ENCODE peak calls at places on chromosome 11, in seven cellular contexts. J is uterus; E is NCI-H1694 treated with DMSO at 0.1 percent for 48 hours; K is activated T-cell treated with anti-CD3 and anti-CD28 coated beads, Interleukin-2, amount 50 U/mL, for 1 hour; G is NCI-H2227 treated with DMSO at 0.1 percent for 48 hours; Q is neural crest cell; W is sciatic nerve. N is an unnamed sample.

GRCh38 chr11:64789331-64790204 is 11.2 kb upstream of the SF1 start:
- DNase-seq in G (no peak), W (peak), Q (no peak), J (no peak), K (no peak), E (no peak), N (peak)

GRCh38 chr11:3069425-3069824 is 12.2 kb upstream of the CARS1 start:
- DNase-seq in Q (no peak), K (no peak), G (no peak), E (no peak), J (no peak), W (no peak), N (no peak)

GRCh38 chr11:68584991-68585524 is 99.3 kb upstream of the GAL start:
- DNase-seq in J (no peak), E (no peak), G (no peak), K (no peak), Q (no peak), W (no peak), N (no peak)

GRCh38 chr11:88281317-88281712 is 56.2 kb downstream of the CTSC start:
- DNase-seq in W (no peak), K (no peak), G (no peak), J (no peak), E (no peak), Q (no peak), N (no peak)

GRCh38 chr11:9529333-9529648 is 44.2 kb upstream of the WEE1 start:
- DNase-seq in K (no peak), Q (no peak), G (peak), W (no peak), J (peak), E (peak), N (no peak)

GRCh38 chr11:45805305-45806071 is 539 bp downstream of the SLC35C1 start:
- DNase-seq in J (peak), K (peak), W (peak), E (no peak), G (no peak), Q (peak), N (peak)

GRCh38 chr11:58900479-58901420 is 38.5 kb upstream of the GLYATL1 start:
- DNase-seq in G (peak), J (no peak), K (no peak), Q (peak), W (peak), E (peak), N (no peak)

GRCh38 chr11:7268727-7269126 is 17.0 kb downstream of the SYT9 start:
- DNase-seq in E (no peak), W (no peak), Q (no peak), G (no peak), J (no peak), K (no peak), N (no peak)

GRCh38 chr11:75760710-75761493 is 7.7 kb upstream of the DGAT2 start:
- DNase-seq in K (no peak), E (no peak), W (no peak), Q (no peak), J (no peak), G (no peak), N (no peak)